ENCODE peak calls at places on chromosomes 16 and 17, in eight cellular contexts. One of them, this sample, is unnamed.

GRCh38 chr17:50064253-50064991 is 8.5 kb downstream of the ITGA3 start:
- DNase-seq in colonic mucosa: no peak
- DNase-seq in hepatocyte: peak; percentile 83
- DNase-seq in AG04450: peak; percentile 85
- DNase-seq in AG10803: peak; percentile 95
- DNase-seq in sigmoid colon: peak; percentile 86
- DNase-seq in GM23338: peak; percentile 50
- DNase-seq in mucosa of descending colon: peak; percentile 53
- DNase-seq in this sample: peak; percentile 85

GRCh38 chr17:77301694-77302087 is 160.9 kb downstream of the SEC14L1 start:
- DNase-seq in colonic mucosa: no peak
- DNase-seq in hepatocyte: no peak
- DNase-seq in AG04450: no peak
- DNase-seq in AG10803: no peak
- DNase-seq in sigmoid colon: no peak
- DNase-seq in GM23338: no peak
- DNase-seq in mucosa of descending colon: no peak
- DNase-seq in this sample: no peak

GRCh38 chr17:10698116-10698818 is 873 bp downstream of the ADPRM start:
- DNase-seq in colonic mucosa: no peak
- DNase-seq in hepatocyte: no peak
- DNase-seq in AG04450: no peak
- DNase-seq in AG10803: peak; percentile 41
- DNase-seq in sigmoid colon: no peak
- DNase-seq in GM23338: peak; percentile 11
- DNase-seq in mucosa of descending colon: no peak
- DNase-seq in this sample: no peak

GRCh38 chr17:72946126-72946525 is 146.4 kb downstream of the SLC39A11 start:
- DNase-seq in colonic mucosa: no peak
- DNase-seq in hepatocyte: no peak
- DNase-seq in AG04450: no peak
- DNase-seq in AG10803: no peak
- DNase-seq in sigmoid colon: no peak
- DNase-seq in GM23338: no peak
- DNase-seq in mucosa of descending colon: no peak
- DNase-seq in this sample: no peak

GRCh38 chr17:80364091-80364691 is 50.8 kb upstream of the ENDOV start:
- DNase-seq in colonic mucosa: no peak
- DNase-seq in hepatocyte: peak; percentile 18
- DNase-seq in AG04450: no peak
- DNase-seq in AG10803: no peak
- DNase-seq in sigmoid colon: peak; percentile 65
- DNase-seq in GM23338: peak; percentile 65
- DNase-seq in mucosa of descending colon: no peak
- DNase-seq in this sample: no peak

GRCh38 chr17:56850591-56850990 is 16.6 kb downstream of the DGKE start:
- DNase-seq in colonic mucosa: no peak
- DNase-seq in hepatocyte: no peak
- DNase-seq in AG04450: no peak
- DNase-seq in AG10803: no peak
- DNase-seq in sigmoid colon: no peak
- DNase-seq in GM23338: no peak
- DNase-seq in mucosa of descending colon: no peak
- DNase-seq in this sample: no peak

GRCh38 chr16:48811478-48811877 is 201.5 kb upstream of the N4BP1 start:
- DNase-seq in colonic mucosa: no peak
- DNase-seq in hepatocyte: no peak
- DNase-seq in AG04450: no peak
- DNase-seq in AG10803: no peak
- DNase-seq in sigmoid colon: no peak
- DNase-seq in GM23338: peak; percentile 63
- DNase-seq in mucosa of descending colon: no peak
- DNase-seq in this sample: no peak

GRCh38 chr17:10589553-10590145 is 40.2 kb upstream of the MYH2 start:
- DNase-seq in colonic mucosa: no peak
- DNase-seq in hepatocyte: no peak
- DNase-seq in AG04450: no peak
- DNase-seq in AG10803: no peak
- DNase-seq in sigmoid colon: no peak
- DNase-seq in GM23338: no peak
- DNase-seq in mucosa of descending colon: no peak
- DNase-seq in this sample: no peak

GRCh38 chr16:53159781-53160436 is 105.1 kb downstream of the CHD9 start:
- DNase-seq in colonic mucosa: peak; percentile 35
- DNase-seq in hepatocyte: peak; percentile 70
- DNase-seq in AG04450: peak; percentile 18
- DNase-seq in AG10803: peak; percentile 54
- DNase-seq in sigmoid colon: no peak
- DNase-seq in GM23338: peak; percentile 79
- DNase-seq in mucosa of descending colon: no peak
- DNase-seq in this sample: peak; percentile 8

GRCh38 chr16:14464192-14464591 is 165.9 kb downstream of the PARN start:
- DNase-seq in colonic mucosa: no peak
- DNase-seq in hepatocyte: no peak
- DNase-seq in AG04450: no peak
- DNase-seq in AG10803: no peak
- DNase-seq in sigmoid colon: no peak
- DNase-seq in GM23338: no peak
- DNase-seq in mucosa of descending colon: no peak
- DNase-seq in this sample: no peak
- TF ChIP-seq CTCF in colonic mucosa: no peak
- TF ChIP-seq CTCF in hepatocyte: no peak
- TF ChIP-seq CTCF in AG04450: no peak
- TF ChIP-seq CTCF in AG10803: no peak
- TF ChIP-seq CTCF in sigmoid colon: no peak
- TF ChIP-seq CTCF in GM23338: no peak
- TF ChIP-seq CTCF in mucosa of descending colon: no peak
- TF ChIP-seq CTCF in this sample: no peak

GRCh38 chr17:35345445-35345925 is 27.9 kb downstream of the SLFN11 start:
- DNase-seq in colonic mucosa: no peak
- DNase-seq in hepatocyte: no peak
- DNase-seq in AG04450: no peak
- DNase-seq in AG10803: no peak
- DNase-seq in sigmoid colon: no peak
- DNase-seq in GM23338: peak; percentile 23
- DNase-seq in mucosa of descending colon: no peak
- DNase-seq in this sample: no peak
- H3K4me3 ChIP-seq in colonic mucosa: peak overlapping the region; percentile 24
- H3K4me3 ChIP-seq in hepatocyte: no peak overlapping the region
- H3K4me3 ChIP-seq in AG04450: peak overlapping the region; percentile 52
- H3K4me3 ChIP-seq in AG10803: peak overlapping the region; percentile 64
- H3K4me3 ChIP-seq in sigmoid colon: peak overlapping the region; percentile 44
- H3K4me3 ChIP-seq in GM23338: peak overlapping the region; percentile 71
- H3K4me3 ChIP-seq in mucosa of descending colon: no peak overlapping the region
- H3K4me3 ChIP-seq in this sample: peak overlapping the region; percentile 56

DNA sequence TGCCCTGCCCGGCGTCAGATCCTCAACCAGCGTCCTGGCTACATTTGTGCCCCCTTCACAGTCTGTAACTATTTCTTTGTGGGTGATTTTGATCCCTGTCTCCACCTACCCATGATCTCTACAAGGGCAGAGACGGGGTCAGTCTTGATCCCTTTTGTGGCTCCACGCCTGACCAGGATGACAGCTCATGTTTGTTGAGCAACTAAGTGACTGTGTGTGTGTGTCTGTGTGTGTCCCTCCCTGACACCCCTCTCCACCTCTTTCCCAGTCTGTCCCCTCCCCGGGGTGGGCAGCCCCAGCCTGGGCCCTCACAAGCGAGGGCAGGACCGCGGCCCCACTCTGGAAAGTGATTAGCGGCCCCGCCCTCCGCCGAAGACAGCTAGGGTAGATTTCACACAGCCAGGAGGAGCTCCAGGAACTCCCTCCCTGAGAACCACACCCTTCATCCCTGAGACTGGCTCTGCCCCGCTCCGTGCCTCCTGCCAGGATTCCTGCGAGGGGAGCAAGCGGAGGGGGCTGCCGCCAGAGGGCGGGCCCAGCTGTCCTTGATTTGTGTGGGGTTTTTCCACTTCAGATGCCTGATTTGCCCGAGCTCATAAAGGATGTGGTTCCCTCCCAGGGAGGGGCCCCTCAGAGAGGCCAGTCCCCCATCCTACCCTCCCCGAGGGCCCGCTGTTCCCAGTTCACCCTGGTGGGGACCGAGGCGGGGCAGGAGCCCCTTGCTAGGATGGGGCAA is 5.3 kb upstream of the HS3ST6 start:
- DNase-seq in colonic mucosa: peak; percentile 74
- DNase-seq in hepatocyte: peak; percentile 85
- DNase-seq in AG04450: no peak
- DNase-seq in AG10803: peak; percentile 38
- DNase-seq in sigmoid colon: no peak
- DNase-seq in GM23338: peak; percentile 83
- DNase-seq in mucosa of descending colon: peak; percentile 67
- DNase-seq in this sample: no peak
- TF ChIP-seq CTCF in colonic mucosa: no peak
- TF ChIP-seq CTCF in hepatocyte: peak; percentile 44
- TF ChIP-seq CTCF in AG04450: peak; percentile 31
- TF ChIP-seq CTCF in AG10803: peak; percentile 37
- TF ChIP-seq CTCF in sigmoid colon: no peak
- TF ChIP-seq CTCF in GM23338: peak; percentile 59
- TF ChIP-seq CTCF in mucosa of descending colon: no peak
- TF ChIP-seq CTCF in this sample: peak; percentile 14

DNA sequence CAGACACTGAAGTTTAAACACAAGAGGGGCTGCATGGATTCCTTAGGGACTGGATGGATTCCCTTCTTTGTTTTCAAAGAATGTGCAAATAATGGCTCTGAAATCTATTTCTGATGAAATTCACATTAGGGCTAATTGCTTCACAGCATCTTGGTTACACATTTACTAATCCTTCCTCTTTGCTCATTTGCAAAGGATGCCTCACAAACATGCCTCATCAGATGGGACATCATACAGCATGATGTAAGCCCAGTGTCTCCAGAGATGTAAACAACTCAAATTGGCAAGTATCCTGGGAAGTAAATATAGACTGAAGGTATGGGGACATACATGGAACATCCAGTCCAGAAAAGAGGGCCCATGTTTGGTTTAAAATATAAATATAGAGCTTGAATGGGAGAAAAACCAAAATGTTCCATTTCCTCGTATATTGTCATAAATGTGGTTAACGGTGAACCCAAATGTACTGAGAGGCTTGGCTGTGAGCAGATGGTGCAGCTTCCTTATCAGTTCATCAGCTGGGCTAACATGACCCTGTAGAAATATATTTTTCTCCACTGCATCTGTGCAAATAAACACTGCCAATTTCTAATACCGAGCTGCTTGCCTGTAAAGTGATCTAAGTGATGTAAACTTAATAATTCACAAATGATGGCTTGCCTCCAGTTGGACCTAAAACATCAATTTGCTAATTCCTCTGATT is 142.9 kb upstream of the NUDT7 start:
- DNase-seq in colonic mucosa: no peak
- DNase-seq in hepatocyte: peak; percentile 16
- DNase-seq in AG04450: no peak
- DNase-seq in AG10803: peak; percentile 36
- DNase-seq in sigmoid colon: no peak
- DNase-seq in GM23338: no peak
- DNase-seq in mucosa of descending colon: no peak
- DNase-seq in this sample: no peak
- H3K4me3 ChIP-seq in colonic mucosa: no peak overlapping the region
- H3K4me3 ChIP-seq in hepatocyte: no peak overlapping the region
- H3K4me3 ChIP-seq in AG04450: no peak overlapping the region
- H3K4me3 ChIP-seq in AG10803: no peak overlapping the region
- H3K4me3 ChIP-seq in sigmoid colon: no peak overlapping the region
- H3K4me3 ChIP-seq in GM23338: no peak overlapping the region
- H3K4me3 ChIP-seq in mucosa of descending colon: no peak overlapping the region
- H3K4me3 ChIP-seq in this sample: no peak overlapping the region

DNA sequence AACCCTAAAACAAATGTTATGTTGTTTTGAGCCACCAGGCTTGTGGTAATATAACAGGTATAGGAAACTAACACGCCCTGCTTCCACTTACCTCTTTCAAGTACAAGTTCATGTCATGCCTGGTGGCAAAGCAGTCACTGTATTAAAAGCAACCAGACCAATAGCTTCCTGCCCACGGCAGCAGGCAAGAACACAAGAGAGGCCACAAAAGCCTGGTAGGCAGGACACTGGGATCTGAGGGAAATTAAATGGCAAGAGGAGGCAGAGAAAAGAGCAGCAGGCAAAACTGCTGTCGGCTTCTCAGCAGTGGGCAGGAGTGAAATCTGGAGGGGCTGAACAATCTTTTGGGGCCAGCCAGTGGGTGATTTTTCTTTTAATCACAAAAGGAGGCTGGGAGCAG is 2.2 kb downstream of the CYTH1 start:
- DNase-seq in colonic mucosa: peak; percentile 35
- DNase-seq in hepatocyte: no peak
- DNase-seq in AG04450: no peak
- DNase-seq in AG10803: no peak
- DNase-seq in sigmoid colon: peak; percentile 44
- DNase-seq in GM23338: no peak
- DNase-seq in mucosa of descending colon: no peak
- DNase-seq in this sample: no peak
- TF ChIP-seq CTCF in colonic mucosa: no peak
- TF ChIP-seq CTCF in hepatocyte: no peak
- TF ChIP-seq CTCF in AG04450: no peak
- TF ChIP-seq CTCF in AG10803: no peak
- TF ChIP-seq CTCF in sigmoid colon: no peak
- TF ChIP-seq CTCF in GM23338: no peak
- TF ChIP-seq CTCF in mucosa of descending colon: no peak
- TF ChIP-seq CTCF in this sample: no peak

DNA sequence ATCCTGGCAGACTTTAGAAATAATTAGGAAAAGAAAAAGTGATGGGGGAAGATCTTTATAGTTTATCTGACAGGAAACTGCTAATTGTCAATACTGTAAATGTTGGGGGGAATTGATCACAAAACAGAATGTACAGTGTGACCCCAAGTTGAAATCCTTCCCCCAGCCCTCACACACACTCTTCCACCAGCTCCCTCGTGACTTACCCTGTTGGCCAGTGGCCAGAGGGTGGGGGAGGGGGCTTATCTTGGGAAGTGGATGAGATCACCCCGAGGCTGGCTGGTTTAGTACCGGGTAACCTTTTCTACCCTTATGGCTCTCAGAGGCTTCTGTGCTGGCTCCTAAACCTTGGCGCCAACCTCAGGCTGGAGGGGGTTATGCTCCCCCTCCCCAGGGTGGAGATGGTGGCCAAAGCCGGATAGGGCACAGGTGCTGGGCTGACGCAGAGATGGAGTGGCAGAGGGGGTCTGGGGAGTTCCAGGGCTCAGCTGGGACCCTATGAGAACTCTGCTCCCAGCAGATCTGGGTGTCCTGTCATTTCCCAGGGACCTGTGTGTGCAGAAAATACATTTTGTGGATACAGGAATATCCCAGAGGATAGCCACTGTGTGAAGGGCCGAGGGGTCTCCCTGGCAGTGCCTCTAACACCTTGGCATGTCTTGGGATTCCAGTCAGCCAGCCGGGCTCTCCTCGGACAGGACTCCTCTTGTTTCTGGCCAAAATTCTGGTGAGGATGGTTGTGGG is 18.6 kb downstream of the CDH16 start:
- DNase-seq in colonic mucosa: peak; percentile 93
- DNase-seq in hepatocyte: peak; percentile 92
- DNase-seq in AG04450: peak; percentile 53
- DNase-seq in AG10803: peak; percentile 51
- DNase-seq in sigmoid colon: peak; percentile 93
- DNase-seq in GM23338: peak; percentile 64
- DNase-seq in mucosa of descending colon: peak; percentile 84
- DNase-seq in this sample: no peak
- H3K4me3 ChIP-seq in colonic mucosa: no peak overlapping the region
- H3K4me3 ChIP-seq in hepatocyte: no peak overlapping the region
- H3K4me3 ChIP-seq in AG04450: no peak overlapping the region
- H3K4me3 ChIP-seq in AG10803: no peak overlapping the region
- H3K4me3 ChIP-seq in sigmoid colon: no peak overlapping the region
- H3K4me3 ChIP-seq in GM23338: no peak overlapping the region
- H3K4me3 ChIP-seq in mucosa of descending colon: no peak overlapping the region
- H3K4me3 ChIP-seq in this sample: no peak overlapping the region

This sample was measured in AG09309.